ENCODE peak calls at places on chromosomes 2 and 18, in five cellular contexts. L is cardiac fibroblast; Y is CD8-positive, alpha-beta T cell; M is NCI-H1417; Q is NCI-H1694. R is an unnamed sample.

GRCh38 chr2:30756971-30757370 is 50.3 kb downstream of the CAPN13 start:
- DNase-seq in L (no peak), Y (no peak), M (no peak), Q (no peak), R (no peak)

GRCh38 chr2:203018181-203018580 is 3.5 kb downstream of the NBEAL1 start:
- DNase-seq in L (no peak), Y (no peak), M (no peak), Q (no peak), R (no peak)

GRCh38 chr2:157784169-157784822 is 91.8 kb downstream of the ACVR1 start:
- DNase-seq in L (peak; percentile 52), Y (no peak), M (no peak), Q (no peak), R (no peak)

GRCh38 chr2:28695245-28695647 is 56.4 kb upstream of the PPP1CB start:
- DNase-seq in L (no peak), Y (no peak), M (peak; percentile 19), Q (no peak), R (no peak)

GRCh38 chr2:166373951-166374350 is 1.8 kb downstream of the SCN9A start:
- DNase-seq in L (peak; percentile 89), Y (no peak), M (peak; percentile 76), Q (peak; percentile 27), R (no peak)

GRCh38 chr2:36675579-36675978 is 20.9 kb upstream of the VIT start:
- DNase-seq in L (no peak), Y (no peak), M (no peak), Q (no peak), R (no peak)

GRCh38 chr2:168699834-168700417 is 102.5 kb upstream of the NOSTRIN start:
- DNase-seq in L (peak; percentile 87), Y (no peak), M (no peak), Q (peak; percentile 59), R (peak; percentile 44)

GRCh38 chr2:26640331-26640745 is 828 bp downstream of the CIB4 start:
- DNase-seq in L (peak; percentile 75), Y (no peak), M (no peak), Q (no peak), R (no peak)

GRCh38 chr18:55233850-55234249 is 274.6 kb upstream of the CCDC68 start:
- DNase-seq in L (peak; percentile 82), Y (no peak), M (no peak), Q (no peak), R (no peak)

GRCh38 chr2:9712263-9712662 is 81.5 kb upstream of the YWHAQ start:
- DNase-seq in L (no peak), Y (no peak), M (peak; percentile 51), Q (no peak), R (no peak)

GRCh38 chr18:24846133-24846532 is 385.7 kb downstream of the HRH4 start:
- DNase-seq in L (no peak), Y (no peak), M (no peak), Q (no peak), R (no peak)

GRCh38 chr2:195902857-195903256 is 165.8 kb downstream of the DNAH7 start:
- DNase-seq in L (no peak), Y (no peak), M (no peak), Q (no peak), R (no peak)

GRCh38 chr2:8974001-8974400 is 29.5 kb downstream of the MBOAT2 start:
- DNase-seq in L (no peak), Y (no peak), M (no peak), Q (no peak), R (no peak)

GRCh38 chr2:202545523-202545922 is 89.2 kb upstream of the FAM117B start:
- DNase-seq in L (no peak), Y (no peak), M (no peak), Q (no peak), R (no peak)

GRCh38 chr2:60213865-60214657 is 339.4 kb downstream of the BCL11A start:
- DNase-seq in L (no peak), Y (no peak), M (no peak), Q (peak; percentile 76), R (no peak)

GRCh38 chr2:15159751-15160177 is 401.4 kb downstream of the NBAS start:
- DNase-seq in L (peak; percentile 70), Y (no peak), M (peak; percentile 77), Q (peak; percentile 81), R (peak; percentile 31)

GRCh38 chr2:195709901-195710300 is 52.9 kb downstream of the SLC39A10 start:
- DNase-seq in L (peak; percentile 14), Y (no peak), M (no peak), Q (no peak), R (no peak)

GRCh38 chr2:170180031-170180566 is 2.2 kb downstream of the MYO3B start:
- DNase-seq in L (no peak), Y (no peak), M (no peak), Q (no peak), R (no peak)

GRCh38 chr18:13120967-13121586 is 97.5 kb upstream of the LDLRAD4 start:
- DNase-seq in L (peak; percentile 60), Y (no peak), M (no peak), Q (no peak), R (no peak)

R was measured in DMS 273 treated with DMSO at 0.1 percent for 48 hours.